ENCODE peak calls at places on chromosome 16, in ten cellular contexts. One of them, this sample, is unnamed.

GRCh38 chr16:51180719-51181494 is 29.8 kb upstream of the SALL1 start:
- DNase-seq in breast epithelium: no peak
- DNase-seq in esophagus muscularis mucosa: no peak
- DNase-seq in GM12878: no peak
- DNase-seq in HCT116: no peak
- DNase-seq in upper lobe of left lung: no peak
- DNase-seq in Panc1: no peak
- DNase-seq in transverse colon: no peak
- DNase-seq in endothelial cell of umbilical vein: no peak
- DNase-seq in HL-60: no peak
- DNase-seq in this sample: no peak

GRCh38 chr16:23330161-23330560 is 28.1 kb downstream of the SCNN1B start:
- DNase-seq in GM12878: no peak
- DNase-seq in transverse colon: no peak
- DNase-seq in HCT116: no peak
- DNase-seq in upper lobe of left lung: no peak
- DNase-seq in breast epithelium: no peak
- DNase-seq in endothelial cell of umbilical vein: no peak
- DNase-seq in Panc1: no peak
- DNase-seq in esophagus muscularis mucosa: no peak
- DNase-seq in HL-60: no peak
- DNase-seq in this sample: no peak

GRCh38 chr16:1119766-1120611 is 23.9 kb upstream of the C1QTNF8 start:
- DNase-seq in upper lobe of left lung: no peak
- DNase-seq in transverse colon: no peak
- DNase-seq in endothelial cell of umbilical vein: no peak
- DNase-seq in HCT116: no peak
- DNase-seq in esophagus muscularis mucosa: no peak
- DNase-seq in breast epithelium: no peak
- DNase-seq in Panc1: no peak
- DNase-seq in HL-60: no peak
- DNase-seq in GM12878: no peak
- DNase-seq in this sample: no peak

GRCh38 chr16:86501989-86502855 is 8.1 kb upstream of the FOXF1 start:
- DNase-seq in HL-60: no peak
- DNase-seq in endothelial cell of umbilical vein: no peak
- DNase-seq in transverse colon: no peak
- DNase-seq in HCT116: no peak
- DNase-seq in GM12878: no peak
- DNase-seq in esophagus muscularis mucosa: no peak
- DNase-seq in breast epithelium: no peak
- DNase-seq in upper lobe of left lung: no peak
- DNase-seq in Panc1: no peak
- DNase-seq in this sample: no peak

GRCh38 chr16:57245472-57246113 is 534 bp downstream of the ARL2BP start:
- DNase-seq in upper lobe of left lung: peak
- DNase-seq in HCT116: peak
- DNase-seq in breast epithelium: peak
- DNase-seq in transverse colon: peak
- DNase-seq in GM12878: no peak
- DNase-seq in Panc1: no peak
- DNase-seq in HL-60: no peak
- DNase-seq in endothelial cell of umbilical vein: peak
- DNase-seq in esophagus muscularis mucosa: no peak
- DNase-seq in this sample: peak

GRCh38 chr16:66491716-66492064 is 58.2 kb downstream of the TK2 start:
- DNase-seq in endothelial cell of umbilical vein: no peak
- DNase-seq in upper lobe of left lung: no peak
- DNase-seq in Panc1: no peak
- DNase-seq in HL-60: no peak
- DNase-seq in HCT116: no peak
- DNase-seq in breast epithelium: no peak
- DNase-seq in transverse colon: no peak
- DNase-seq in GM12878: no peak
- DNase-seq in esophagus muscularis mucosa: no peak
- DNase-seq in this sample: peak

GRCh38 chr16:83400234-83400633 is 407.5 kb upstream of the HSBP1 start:
- DNase-seq in breast epithelium: no peak
- DNase-seq in HL-60: no peak
- DNase-seq in transverse colon: no peak
- DNase-seq in GM12878: no peak
- DNase-seq in HCT116: no peak
- DNase-seq in endothelial cell of umbilical vein: no peak
- DNase-seq in upper lobe of left lung: peak
- DNase-seq in esophagus muscularis mucosa: no peak
- DNase-seq in Panc1: no peak
- DNase-seq in this sample: no peak

GRCh38 chr16:681746-682427 is 1.7 kb downstream of the STUB1 start:
- DNase-seq in breast epithelium: no peak
- DNase-seq in endothelial cell of umbilical vein: no peak
- DNase-seq in upper lobe of left lung: no peak
- DNase-seq in HL-60: no peak
- DNase-seq in transverse colon: no peak
- DNase-seq in GM12878: no peak
- DNase-seq in Panc1: no peak
- DNase-seq in esophagus muscularis mucosa: no peak
- DNase-seq in HCT116: no peak
- DNase-seq in this sample: no peak

GRCh38 chr16:69188716-69189115 is 1.8 kb downstream of the SNTB2 start:
- DNase-seq in transverse colon: no peak
- DNase-seq in GM12878: no peak
- DNase-seq in HCT116: no peak
- DNase-seq in breast epithelium: no peak
- DNase-seq in endothelial cell of umbilical vein: peak
- DNase-seq in esophagus muscularis mucosa: no peak
- DNase-seq in upper lobe of left lung: no peak
- DNase-seq in HL-60: no peak
- DNase-seq in Panc1: no peak
- DNase-seq in this sample: no peak

GRCh38 chr16:65068151-65068740 is 53.6 kb downstream of the CDH11 start:
- DNase-seq in transverse colon: no peak
- DNase-seq in Panc1: no peak
- DNase-seq in endothelial cell of umbilical vein: no peak
- DNase-seq in HL-60: no peak
- DNase-seq in HCT116: no peak
- DNase-seq in upper lobe of left lung: no peak
- DNase-seq in breast epithelium: no peak
- DNase-seq in GM12878: no peak
- DNase-seq in esophagus muscularis mucosa: peak
- DNase-seq in this sample: no peak

GRCh38 chr16:56682703-56683397 is 580 bp downstream of the MT1X start:
- DNase-seq in breast epithelium: no peak
- DNase-seq in transverse colon: peak
- DNase-seq in esophagus muscularis mucosa: no peak
- DNase-seq in endothelial cell of umbilical vein: no peak
- DNase-seq in HL-60: no peak
- DNase-seq in HCT116: no peak
- DNase-seq in upper lobe of left lung: no peak
- DNase-seq in GM12878: no peak
- DNase-seq in Panc1: no peak
- DNase-seq in this sample: no peak

GRCh38 chr16:12062343-12063003 is 85.9 kb downstream of the SNX29 start:
- DNase-seq in upper lobe of left lung: peak
- DNase-seq in HCT116: peak
- DNase-seq in Panc1: peak
- DNase-seq in breast epithelium: peak
- DNase-seq in endothelial cell of umbilical vein: peak
- DNase-seq in HL-60: peak
- DNase-seq in transverse colon: peak
- DNase-seq in GM12878: no peak
- DNase-seq in esophagus muscularis mucosa: peak
- DNase-seq in this sample: peak
- TF ChIP-seq POLR2AphosphoS5 in upper lobe of left lung: peak
- TF ChIP-seq POLR2AphosphoS5 in HCT116: no peak
- TF ChIP-seq POLR2AphosphoS5 in Panc1: no peak
- TF ChIP-seq POLR2AphosphoS5 in breast epithelium: peak
- TF ChIP-seq POLR2AphosphoS5 in endothelial cell of umbilical vein: no peak
- TF ChIP-seq POLR2AphosphoS5 in HL-60: no peak
- TF ChIP-seq POLR2AphosphoS5 in transverse colon: no peak
- TF ChIP-seq POLR2AphosphoS5 in GM12878: no peak
- TF ChIP-seq POLR2AphosphoS5 in esophagus muscularis mucosa: peak
- TF ChIP-seq POLR2AphosphoS5 in this sample: peak

GRCh38 chr16:15856217-15856616 is 611 bp downstream of the MYH11 start:
- DNase-seq in esophagus muscularis mucosa: no peak
- DNase-seq in transverse colon: no peak
- DNase-seq in endothelial cell of umbilical vein: no peak
- DNase-seq in breast epithelium: no peak
- DNase-seq in Panc1: no peak
- DNase-seq in GM12878: no peak
- DNase-seq in HL-60: no peak
- DNase-seq in upper lobe of left lung: no peak
- DNase-seq in HCT116: no peak
- DNase-seq in this sample: no peak

GRCh38 chr16:15854061-15854460 is 2.8 kb downstream of the MYH11 start:
- DNase-seq in esophagus muscularis mucosa: no peak
- DNase-seq in Panc1: no peak
- DNase-seq in HCT116: no peak
- DNase-seq in breast epithelium: no peak
- DNase-seq in HL-60: no peak
- DNase-seq in endothelial cell of umbilical vein: no peak
- DNase-seq in upper lobe of left lung: no peak
- DNase-seq in transverse colon: no peak
- DNase-seq in GM12878: no peak
- DNase-seq in this sample: no peak

GRCh38 chr16:15856901-15857778 is at the start of gene MYH11:
- DNase-seq in HCT116: no peak
- DNase-seq in esophagus muscularis mucosa: no peak
- DNase-seq in GM12878: no peak
- DNase-seq in HL-60: no peak
- DNase-seq in breast epithelium: peak
- DNase-seq in endothelial cell of umbilical vein: no peak
- DNase-seq in Panc1: no peak
- DNase-seq in upper lobe of left lung: no peak
- DNase-seq in transverse colon: peak
- DNase-seq in this sample: no peak

GRCh38 chr16:15855704-15856003 is 1.2 kb downstream of the MYH11 start:
- DNase-seq in HCT116: no peak
- DNase-seq in esophagus muscularis mucosa: no peak
- DNase-seq in GM12878: no peak
- DNase-seq in HL-60: no peak
- DNase-seq in breast epithelium: no peak
- DNase-seq in transverse colon: no peak
- DNase-seq in endothelial cell of umbilical vein: no peak
- DNase-seq in upper lobe of left lung: no peak
- DNase-seq in Panc1: no peak
- DNase-seq in this sample: no peak

DNA sequence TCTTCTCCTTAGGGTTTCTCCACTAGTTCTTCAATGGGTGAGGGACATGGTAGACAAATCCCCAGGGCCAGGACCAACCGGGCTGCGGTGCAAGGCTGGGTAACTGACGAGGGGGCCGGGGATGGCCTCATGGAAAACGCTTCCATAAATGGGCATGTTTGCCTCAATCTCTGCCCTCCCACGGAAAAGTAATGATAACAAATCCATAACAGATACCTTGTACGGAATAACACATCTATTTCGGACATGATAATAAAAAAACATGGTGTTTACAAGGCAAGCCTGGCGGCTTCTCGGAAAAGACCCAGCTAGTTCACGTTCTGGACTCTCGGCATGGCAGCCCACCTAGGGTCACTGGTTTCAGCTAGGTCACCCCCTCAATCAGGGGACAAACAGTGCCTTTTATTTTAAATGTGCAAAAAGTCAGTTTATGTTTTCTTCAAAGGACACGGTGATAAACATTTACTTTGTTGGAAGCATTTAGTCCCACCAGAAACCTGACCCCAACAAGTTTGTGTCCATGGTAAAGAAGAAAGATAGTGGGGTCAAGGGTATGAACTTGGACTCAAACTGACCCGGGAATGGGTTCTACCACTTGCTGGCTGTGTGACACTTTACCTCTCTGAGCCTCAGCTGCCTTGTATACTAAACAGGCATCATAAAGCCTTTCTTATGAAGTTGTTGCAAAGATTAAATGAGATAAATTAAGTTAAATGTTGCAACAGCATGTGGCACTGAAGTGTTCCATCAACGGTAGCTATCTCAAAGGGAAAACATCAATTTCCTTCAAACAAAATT is 1.7 kb downstream of the MYH11 start:
- DNase-seq in upper lobe of left lung: no peak
- DNase-seq in GM12878: no peak
- DNase-seq in esophagus muscularis mucosa: no peak
- DNase-seq in transverse colon: peak
- DNase-seq in endothelial cell of umbilical vein: no peak
- DNase-seq in breast epithelium: no peak
- DNase-seq in Panc1: no peak
- DNase-seq in HCT116: no peak
- DNase-seq in HL-60: no peak
- DNase-seq in this sample: no peak
- H3K4me3 ChIP-seq in upper lobe of left lung: peak
- H3K4me3 ChIP-seq in GM12878: peak
- H3K4me3 ChIP-seq in esophagus muscularis mucosa: peak
- H3K4me3 ChIP-seq in transverse colon: peak
- H3K4me3 ChIP-seq in endothelial cell of umbilical vein: no peak
- H3K4me3 ChIP-seq in breast epithelium: peak
- H3K4me3 ChIP-seq in Panc1: no peak
- H3K4me3 ChIP-seq in HCT116: no peak
- H3K4me3 ChIP-seq in HL-60: no peak
- H3K4me3 ChIP-seq in this sample: peak

DNA sequence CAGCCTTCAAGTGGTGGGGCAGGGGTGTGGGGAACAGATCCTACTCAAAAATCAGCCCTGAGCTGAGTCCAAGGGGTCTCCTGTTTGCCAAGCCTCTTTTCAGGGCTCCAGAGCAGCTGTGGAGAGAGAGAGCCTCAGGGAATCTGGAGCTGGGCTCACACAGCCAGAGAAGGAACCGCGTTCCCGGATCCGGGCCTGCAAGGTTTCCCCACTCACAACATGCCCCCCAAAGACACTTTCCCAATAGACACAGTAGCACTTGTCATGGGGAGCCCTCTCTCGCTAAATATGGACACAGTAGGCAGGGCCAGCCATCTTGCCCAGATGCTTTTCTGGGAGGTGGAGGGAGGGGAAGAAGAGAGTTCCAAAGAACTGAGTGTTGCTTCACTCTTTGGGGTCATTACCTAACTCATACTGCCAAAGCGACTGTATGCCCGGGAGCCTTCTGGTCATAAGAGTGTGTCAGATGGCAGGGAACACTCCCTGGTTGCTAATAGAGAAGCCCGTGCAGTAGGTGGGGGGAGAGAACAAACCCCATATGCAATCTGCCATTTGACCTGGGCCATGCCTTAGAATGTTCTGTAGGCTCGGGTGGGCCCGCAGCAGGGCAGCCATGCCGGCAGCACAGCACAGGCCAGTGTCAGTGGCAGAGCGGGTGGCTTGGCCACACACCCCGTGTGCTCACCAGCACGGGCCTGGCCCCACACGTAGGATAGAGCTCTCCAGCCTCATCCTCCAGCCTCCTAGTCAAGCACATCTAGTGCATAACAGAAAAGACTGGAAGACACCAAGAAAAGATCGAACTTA is 120.6 kb downstream of the SOCS1 start:
- DNase-seq in HL-60: peak
- DNase-seq in esophagus muscularis mucosa: no peak
- DNase-seq in transverse colon: no peak
- DNase-seq in upper lobe of left lung: peak
- DNase-seq in HCT116: no peak
- DNase-seq in endothelial cell of umbilical vein: no peak
- DNase-seq in GM12878: no peak
- DNase-seq in Panc1: no peak
- DNase-seq in breast epithelium: peak
- DNase-seq in this sample: no peak
- H3K27ac ChIP-seq in HL-60: no peak
- H3K27ac ChIP-seq in esophagus muscularis mucosa: no peak
- H3K27ac ChIP-seq in transverse colon: no peak
- H3K27ac ChIP-seq in upper lobe of left lung: no peak
- H3K27ac ChIP-seq in HCT116: no peak
- H3K27ac ChIP-seq in endothelial cell of umbilical vein: no peak
- H3K27ac ChIP-seq in GM12878: no peak
- H3K27ac ChIP-seq in Panc1: peak
- H3K27ac ChIP-seq in breast epithelium: no peak
- H3K27ac ChIP-seq in this sample: peak

GRCh38 chr16:28292731-28293588 is 635 bp downstream of the SBK1 start:
- DNase-seq in breast epithelium: no peak
- DNase-seq in GM12878: no peak
- DNase-seq in HCT116: no peak
- DNase-seq in upper lobe of left lung: peak
- DNase-seq in HL-60: no peak
- DNase-seq in transverse colon: peak
- DNase-seq in endothelial cell of umbilical vein: no peak
- DNase-seq in esophagus muscularis mucosa: no peak
- DNase-seq in Panc1: no peak
- DNase-seq in this sample: no peak
- TF ChIP-seq POLR2AphosphoS5 in breast epithelium: no peak
- TF ChIP-seq POLR2AphosphoS5 in GM12878: no peak
- TF ChIP-seq POLR2AphosphoS5 in HCT116: peak
- TF ChIP-seq POLR2AphosphoS5 in upper lobe of left lung: no peak
- TF ChIP-seq POLR2AphosphoS5 in HL-60: no peak
- TF ChIP-seq POLR2AphosphoS5 in transverse colon: no peak
- TF ChIP-seq POLR2AphosphoS5 in endothelial cell of umbilical vein: no peak
- TF ChIP-seq POLR2AphosphoS5 in esophagus muscularis mucosa: no peak
- TF ChIP-seq POLR2AphosphoS5 in Panc1: no peak
- TF ChIP-seq POLR2AphosphoS5 in this sample: no peak